ENCODE peak calls at places on chromosomes 6 and 20, in six cellular contexts. B is neural progenitor cell, R is ovary, E is OCI-LY7, Y is mesendoderm, L is mammary epithelial cell. X is an unnamed sample.

GRCh38 chr6:129653746-129654145 is 56.2 kb downstream of the ARHGAP18 start:
- DNase-seq in B (no peak), R (no peak), E (no peak), Y (no peak), L (no peak), X (no peak)

GRCh38 chr6:138323821-138324220 is 53.9 kb upstream of the SMIM28 start:
- DNase-seq in B (no peak), R (no peak), E (no peak), Y (no peak), L (no peak), X (no peak)

GRCh38 chr20:37823276-37823980 is 79.5 kb upstream of the VSTM2L start:
- DNase-seq in B (peak), R (no peak), E (no peak), Y (peak), L (peak), X (no peak)

GRCh38 chr6:119801041-119801440 is 451.5 kb upstream of the MAN1A1 start:
- DNase-seq in B (no peak), R (no peak), E (no peak), Y (no peak), L (no peak), X (no peak)

GRCh38 chr6:88380618-88381288 is 214.6 kb upstream of the CNR1 start:
- DNase-seq in B (peak), R (no peak), E (no peak), Y (no peak), L (no peak), X (no peak)

GRCh38 chr6:36626636-36627035 is 32.5 kb downstream of the SRSF3 start:
- DNase-seq in B (no peak), R (peak), E (no peak), Y (no peak), L (no peak), X (no peak)

GRCh38 chr6:116695398-116695797 is 14.4 kb downstream of the KPNA5 start:
- DNase-seq in B (no peak), R (no peak), E (no peak), Y (no peak), L (no peak), X (no peak)

GRCh38 chr6:13485923-13486557 is 1.4 kb downstream of the GFOD1 start:
- DNase-seq in B (peak), R (peak), E (peak), Y (peak), L (peak), X (no peak)

GRCh38 chr20:52533401-52533800 is 341.8 kb upstream of the ZFP64 start:
- DNase-seq in B (no peak), R (no peak), E (no peak), Y (no peak), L (no peak), X (no peak)

GRCh38 chr6:21601932-21602390 is 8.4 kb downstream of the SOX4 start:
- DNase-seq in B (no peak), R (no peak), E (no peak), Y (no peak), L (no peak), X (no peak)

GRCh38 chr6:49430866-49431265 is 32.2 kb downstream of the MMUT start:
- DNase-seq in B (no peak), R (no peak), E (no peak), Y (no peak), L (no peak), X (no peak)

GRCh38 chr6:15456422-15456821 is 206.4 kb downstream of the DTNBP1 start:
- DNase-seq in B (no peak), R (no peak), E (no peak), Y (no peak), L (no peak), X (no peak)

GRCh38 chr20:32343438-32343837 is 14.7 kb upstream of the ASXL1 start:
- DNase-seq in B (no peak), R (no peak), E (no peak), Y (no peak), L (peak), X (no peak)

GRCh38 chr6:137715589-137716045 is 151.4 kb upstream of the TNFAIP3 start:
- DNase-seq in B (no peak), R (no peak), E (no peak), Y (no peak), L (no peak), X (no peak)

GRCh38 chr6:139027620-139028182 is 844 bp upstream of the ABRACL start:
- DNase-seq in B (peak), R (no peak), E (no peak), Y (peak), L (peak), X (no peak)

GRCh38 chr6:35185302-35185681 is 28.5 kb upstream of the SCUBE3 start:
- DNase-seq in B (no peak), R (no peak), E (no peak), Y (no peak), L (no peak), X (no peak)

GRCh38 chr6:149833651-149834050 is 30.5 kb downstream of the LRP11 start:
- DNase-seq in B (no peak), R (no peak), E (peak), Y (no peak), L (no peak), X (no peak)

GRCh38 chr20:59322101-59322500 is 21.7 kb downstream of the EDN3 start:
- DNase-seq in B (no peak), R (no peak), E (no peak), Y (no peak), L (no peak), X (no peak)

GRCh38 chr20:62625921-62626547 is 16.3 kb upstream of the SLCO4A1 start:
- DNase-seq in B (no peak), R (peak), E (no peak), Y (no peak), L (no peak), X (no peak)

GRCh38 chr20:62381202-62381797 is 5.6 kb upstream of the RPS21 start:
- DNase-seq in B (no peak), R (no peak), E (no peak), Y (no peak), L (peak), X (no peak)

GRCh38 chr6:116328528-116328903 is 42.2 kb upstream of the DSE start:
- DNase-seq in B (no peak), R (no peak), E (no peak), Y (no peak), L (no peak), X (no peak)

GRCh38 chr6:110534731-110535164 is 58.3 kb upstream of the SLC22A16 start:
- DNase-seq in B (no peak), R (no peak), E (no peak), Y (no peak), L (peak), X (no peak)

GRCh38 chr6:13535306-13535705 is 39.1 kb upstream of the SIRT5 start:
- DNase-seq in B (no peak), R (no peak), E (peak), Y (no peak), L (no peak), X (no peak)

GRCh38 chr20:48738399-48739304 is 89.1 kb downstream of the PREX1 start:
- DNase-seq in B (no peak), R (no peak), E (peak), Y (no peak), L (no peak), X (no peak)

GRCh38 chr20:54657268-54657826 is 182.0 kb downstream of the DOK5 start:
- DNase-seq in B (no peak), R (no peak), E (no peak), Y (no peak), L (no peak), X (no peak)

GRCh38 chr6:33692078-33692759 is 19.3 kb downstream of the UQCC2 start:
- DNase-seq in B (peak), R (no peak), E (no peak), Y (peak), L (no peak), X (no peak)

GRCh38 chr6:77055711-77056110 is 407.6 kb downstream of the HTR1B start:
- DNase-seq in B (no peak), R (no peak), E (no peak), Y (no peak), L (no peak), X (no peak)

GRCh38 chr20:47785321-47785899 is at the start of gene SULF2:
- DNase-seq in B (peak), R (peak), E (no peak), Y (peak), L (peak), X (no peak)

GRCh38 chr20:49669601-49670189 is 44.0 kb downstream of the B4GALT5 start:
- DNase-seq in B (no peak), R (no peak), E (peak), Y (no peak), L (no peak), X (no peak)

GRCh38 chr6:92433911-92434310 is 985.4 kb downstream of the EPHA7 start:
- DNase-seq in B (no peak), R (no peak), E (no peak), Y (no peak), L (no peak), X (no peak)

GRCh38 chr6:72621243-72622093 is at the start of gene KCNQ5:
- DNase-seq in B (peak), R (no peak), E (peak), Y (peak), L (peak), X (peak)
- H3K27ac ChIP-seq in B (no peak), R (no peak), E (peak), Y (no peak), L (peak), X (peak)

DNA sequence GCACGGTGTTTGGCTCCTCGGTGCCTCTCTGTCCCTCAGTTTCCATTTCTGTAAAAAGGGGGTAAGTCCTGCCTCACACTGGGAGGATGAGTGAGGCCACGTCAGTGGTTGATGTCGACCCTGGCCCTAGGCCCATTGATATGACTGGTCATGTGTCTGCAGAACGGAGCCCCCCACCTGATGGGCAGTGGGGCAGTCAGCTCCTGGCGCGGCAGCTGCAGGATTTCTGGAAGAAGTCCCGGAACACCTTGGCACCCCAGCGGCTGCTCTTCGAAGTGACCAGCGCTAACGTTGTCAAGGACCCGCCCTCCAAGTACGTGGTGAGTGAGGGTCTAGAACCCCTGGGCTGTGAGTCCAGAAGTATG is 1.2 kb downstream of the SNX21 start:
- DNase-seq in B (no peak), R (peak), E (no peak), Y (no peak), L (no peak), X (no peak)
- H3K27ac ChIP-seq in B (no peak), R (peak), E (no peak), Y (no peak), L (no peak), X (peak)

DNA sequence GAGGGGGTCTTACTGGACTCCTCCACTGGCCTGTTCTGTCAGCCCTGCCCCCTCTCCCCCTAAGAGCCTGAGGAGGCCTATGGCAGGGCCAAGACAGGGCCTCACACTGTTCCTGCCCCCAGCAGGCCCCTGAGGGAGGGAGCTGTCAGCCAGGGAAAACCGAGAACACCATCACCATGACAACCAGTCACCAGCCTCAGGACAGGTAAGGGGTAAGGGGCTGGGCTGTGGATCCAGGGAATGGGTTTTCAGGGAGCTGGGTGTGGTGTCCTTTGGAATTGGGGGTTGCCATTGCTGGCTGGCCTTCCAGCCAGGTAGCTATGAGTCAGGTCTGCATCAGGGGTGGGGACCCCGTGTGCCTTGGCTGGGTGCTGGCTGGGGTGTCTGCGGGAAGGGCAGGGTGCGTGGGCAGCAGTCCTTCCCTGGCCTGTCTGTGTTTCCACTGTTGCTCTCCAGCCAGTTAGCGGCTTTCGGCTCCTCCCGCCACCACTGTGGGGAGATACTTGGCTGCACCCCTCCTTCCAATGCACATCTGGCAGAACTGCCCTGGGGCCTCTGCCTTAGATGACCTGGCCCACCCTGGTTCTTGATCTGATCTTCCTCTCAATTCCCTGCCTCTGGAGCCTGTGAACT is 3.9 kb downstream of the SLC29A1 start:
- DNase-seq in B (no peak), R (no peak), E (no peak), Y (peak), L (peak), X (no peak)
- H3K27ac ChIP-seq in B (no peak), R (peak), E (no peak), Y (no peak), L (peak), X (no peak)

GRCh38 chr20:64237316-64237715 is 18.2 kb upstream of the PCMTD2 start:
- DNase-seq in B (no peak), R (no peak), E (no peak), Y (no peak), L (no peak), X (no peak)
- H3K27ac ChIP-seq in B (no peak), R (no peak), E (no peak), Y (no peak), L (no peak), X (no peak)

X was measured in substantia nigra.